ENCODE peak calls at places on chromosome 9, in six cellular contexts. K is NCI-H1105 treated with DMSO at 0.1 percent for 48 hours; W is IMR-90; X is neuronal stem cell; G is activated CD4-positive, CD25-positive, alpha-beta regulatory T cell; F is SIG-M5. U is an unnamed sample.

GRCh38 chr9:97441729-97442128 is 29.8 kb downstream of the TDRD7 start:
- DNase-seq in G (no peak), W (no peak), X (no peak), F (no peak), K (no peak), U (no peak)

GRCh38 chr9:79236466-79236865 is 335.3 kb upstream of the TLE4 start:
- DNase-seq in X (no peak), W (peak), G (no peak), F (no peak), K (peak), U (no peak)

GRCh38 chr9:125632321-125633115 is 74.5 kb downstream of the MAPKAP1 start:
- DNase-seq in F (peak), W (peak), X (no peak), K (no peak), G (no peak), U (no peak)

GRCh38 chr9:129873563-129873962 is 38.3 kb downstream of the USP20 start:
- DNase-seq in G (no peak), W (no peak), X (no peak), F (no peak), K (no peak), U (no peak)

GRCh38 chr9:114487607-114488300 is 17.5 kb downstream of the WHRN start:
- DNase-seq in W (peak), F (no peak), G (peak), X (peak), K (peak), U (no peak)

GRCh38 chr9:136081826-136082495 is 13.1 kb downstream of the NACC2 start:
- DNase-seq in F (no peak), G (no peak), K (no peak), X (no peak), W (no peak), U (no peak)

GRCh38 chr9:114906922-114907571 is 23.3 kb downstream of the TNFSF8 start:
- DNase-seq in X (peak), F (no peak), K (peak), G (no peak), W (peak), U (no peak)

GRCh38 chr9:908806-909205 is 67.3 kb downstream of the DMRT1 start:
- DNase-seq in G (no peak), K (no peak), F (no peak), W (no peak), X (no peak), U (no peak)

GRCh38 chr9:123216387-123216786 is 52.0 kb downstream of the STRBP start:
- DNase-seq in G (no peak), K (peak), W (no peak), X (no peak), F (no peak), U (no peak)

GRCh38 chr9:95511952-95512750 is 4.6 kb downstream of the PTCH1 start:
- DNase-seq in F (no peak), G (no peak), W (no peak), X (no peak), K (no peak), U (no peak)

GRCh38 chr9:6695121-6695814 is 49.7 kb upstream of the GLDC start:
- DNase-seq in F (no peak), K (no peak), W (no peak), X (no peak), G (no peak), U (no peak)

GRCh38 chr9:113542741-113543140 is 79.2 kb downstream of the RGS3 start:
- DNase-seq in X (no peak), K (no peak), W (no peak), F (no peak), G (no peak), U (no peak)

GRCh38 chr9:78298046-78298511 is 1.2 kb downstream of the PSAT1 start:
- DNase-seq in X (no peak), W (no peak), G (no peak), K (no peak), F (no peak), U (no peak)

GRCh38 chr9:94079236-94079635 is 5.0 kb upstream of the PTPDC1 start:
- DNase-seq in K (no peak), G (no peak), F (no peak), X (no peak), W (no peak), U (no peak)

GRCh38 chr9:108634164-108634563 is 221.6 kb downstream of the ACTL7B start:
- DNase-seq in F (no peak), W (no peak), K (peak), G (no peak), X (no peak), U (no peak)

GRCh38 chr9:71168418-71168817 is 47.0 kb upstream of the TRPM3 start:
- DNase-seq in K (no peak), F (no peak), X (no peak), W (no peak), G (no peak), U (no peak)

GRCh38 chr9:97564291-97565175 is 63.1 kb downstream of the TMOD1 start:
- DNase-seq in K (peak), F (no peak), X (no peak), W (peak), G (no peak), U (no peak)

GRCh38 chr9:94829380-94830070 is 103.0 kb downstream of the AOPEP start:
- DNase-seq in G (no peak), F (no peak), K (no peak), W (no peak), X (no peak), U (no peak)

GRCh38 chr9:22423566-22423965 is 23.1 kb upstream of the DMRTA1 start:
- DNase-seq in F (no peak), X (no peak), K (no peak), G (no peak), W (no peak), U (no peak)

GRCh38 chr9:86202338-86202882 is 57.0 kb downstream of the C9orf153 start:
- DNase-seq in G (no peak), F (no peak), K (peak), X (peak), W (peak), U (no peak)

GRCh38 chr9:120931278-120932085 is 4.9 kb upstream of the TRAF1 start:
- DNase-seq in K (no peak), W (peak), X (no peak), F (no peak), G (peak), U (no peak)

GRCh38 chr9:69252436-69252835 is 72.6 kb upstream of the ENTREP1 start:
- DNase-seq in X (no peak), W (no peak), K (no peak), G (no peak), F (no peak), U (no peak)

GRCh38 chr9:87542180-87542579 is 44.5 kb downstream of the DAPK1 start:
- DNase-seq in X (no peak), W (no peak), F (no peak), K (no peak), G (no peak), U (no peak)

GRCh38 chr9:37984672-37985611 is 81.0 kb upstream of the SLC25A51 start:
- DNase-seq in F (no peak), K (peak), G (no peak), W (peak), X (no peak), U (peak)

GRCh38 chr9:131594906-131595675 is 49.8 kb downstream of the PRRT1B start:
- DNase-seq in W (no peak), X (no peak), G (no peak), K (no peak), F (no peak), U (no peak)

GRCh38 chr9:116868212-116868611 is 181.1 kb downstream of the TRIM32 start:
- DNase-seq in F (no peak), X (no peak), W (no peak), G (no peak), K (no peak), U (no peak)

GRCh38 chr9:93660647-93661046 is 84.3 kb downstream of the PHF2 start:
- DNase-seq in G (no peak), K (no peak), F (no peak), X (no peak), W (no peak), U (no peak)

GRCh38 chr9:37775216-37775919 is 9.5 kb downstream of the EXOSC3 start:
- DNase-seq in K (no peak), F (no peak), W (peak), X (no peak), G (no peak), U (no peak)

GRCh38 chr9:124260769-124261603 is 3.2 kb downstream of the NEK6 start:
- DNase-seq in W (peak), G (no peak), F (peak), K (no peak), X (no peak), U (no peak)

GRCh38 chr9:15268796-15269195 is 38.2 kb downstream of the TTC39B start:
- DNase-seq in X (no peak), K (no peak), W (no peak), F (no peak), G (no peak), U (no peak)

GRCh38 chr9:104091708-104092107 is 2.4 kb upstream of the SMC2 start:
- DNase-seq in X (no peak), F (no peak), W (peak), K (peak), G (no peak), U (no peak)

GRCh38 chr9:134571326-134571871 is 70.2 kb upstream of the COL5A1 start:
- DNase-seq in W (no peak), K (no peak), G (no peak), F (no peak), X (no peak), U (no peak)

GRCh38 chr9:16119861-16120641 is 567.2 kb downstream of the CCDC171 start:
- DNase-seq in W (peak), F (no peak), G (no peak), K (no peak), X (no peak), U (no peak)

GRCh38 chr9:98218562-98219363 is 26.3 kb upstream of the CORO2A start:
- DNase-seq in F (no peak), W (peak), G (no peak), K (no peak), X (no peak), U (no peak)

GRCh38 chr9:136364942-136365774 is 1.6 kb upstream of the DNLZ start:
- DNase-seq in K (no peak), F (no peak), X (no peak), G (no peak), W (no peak), U (no peak)

GRCh38 chr9:107243757-107244156 is 39.3 kb upstream of the RAD23B start:
- DNase-seq in W (peak), K (no peak), X (no peak), G (no peak), F (no peak), U (no peak)

GRCh38 chr9:70554881-70555280 is 140.4 kb upstream of the KLF9 start:
- DNase-seq in F (no peak), W (no peak), K (no peak), G (no peak), X (no peak), U (no peak)

GRCh38 chr9:69548676-69549075 is 123.5 kb downstream of the APBA1 start:
- DNase-seq in F (no peak), X (no peak), W (no peak), G (no peak), K (no peak), U (no peak)